ENCODE peak calls at places on chromosomes 13 and 19, in six cellular contexts. T is HCT116, N is uterus, X is omental fat pad, A is sigmoid colon, S is cardiac muscle cell. O is an unnamed sample.

GRCh38 chr19:658059-658839 is 4.8 kb downstream of the RNF126 start:
- DNase-seq in S (no peak), N (no peak), A (no peak), X (no peak), T (no peak), O (no peak)

GRCh38 chr19:47899335-47899734 is 13.2 kb upstream of the SULT2A1 start:
- DNase-seq in T (no peak), N (no peak), A (peak), X (no peak), S (no peak), O (no peak)

GRCh38 chr13:80361883-80362327 is 21.0 kb upstream of the SPRY2 start:
- DNase-seq in T (no peak), A (no peak), S (no peak), X (no peak), N (no peak), O (no peak)

GRCh38 chr19:6417713-6418561 is 6.7 kb downstream of the KHSRP start:
- DNase-seq in A (peak), S (peak), T (no peak), N (peak), X (no peak), O (no peak)

GRCh38 chr19:30566681-30567420 is 194.7 kb downstream of the ZNF536 start:
- DNase-seq in T (no peak), A (no peak), X (no peak), S (no peak), N (no peak), O (no peak)

GRCh38 chr19:17848598-17849292 is 963 bp upstream of the JAK3 start:
- DNase-seq in S (no peak), T (no peak), X (no peak), A (no peak), N (no peak), O (no peak)

GRCh38 chr13:109790951-109791605 is 4.7 kb upstream of the IRS2 start:
- DNase-seq in T (no peak), X (no peak), S (peak), A (no peak), N (no peak), O (no peak)

GRCh38 chr13:85798999-85799646 is at the start of gene SLITRK6:
- DNase-seq in X (no peak), S (peak), A (no peak), N (no peak), T (peak), O (no peak)

GRCh38 chr13:113939129-113939904 is 34.6 kb downstream of the C13orf46 start:
- DNase-seq in T (no peak), S (no peak), X (no peak), N (peak), A (no peak), O (no peak)

GRCh38 chr19:30263719-30264440 is 108.3 kb upstream of the ZNF536 start:
- DNase-seq in A (no peak), N (no peak), X (no peak), T (no peak), S (no peak), O (no peak)

GRCh38 chr13:110644892-110645521 is 29.7 kb downstream of the NAXD start:
- DNase-seq in N (peak), A (peak), S (peak), T (no peak), X (no peak), O (peak)

GRCh38 chr13:53782400-53783030 is 753.9 kb downstream of the OLFM4 start:
- DNase-seq in N (no peak), A (no peak), S (peak), T (no peak), X (no peak), O (no peak)

GRCh38 chr13:65907656-65908441 is 1322.3 kb downstream of the PCDH9 start:
- DNase-seq in T (no peak), N (no peak), A (no peak), S (no peak), X (no peak), O (no peak)

GRCh38 chr13:91539458-91540156 is 141.2 kb downstream of the GPC5 start:
- DNase-seq in S (no peak), X (no peak), N (no peak), T (no peak), A (no peak), O (no peak)

GRCh38 chr13:42574011-42574410 is at the start of gene TNFSF11:
- DNase-seq in A (no peak), T (no peak), N (no peak), S (peak), X (no peak), O (no peak)

GRCh38 chr13:26324867-26325266 is 70.9 kb downstream of the CDK8 start:
- DNase-seq in T (no peak), N (no peak), X (no peak), A (no peak), S (no peak), O (no peak)

GRCh38 chr13:21124853-21125252 is 51.5 kb downstream of the SKA3 start:
- DNase-seq in N (no peak), A (no peak), T (no peak), S (peak), X (no peak), O (peak)

GRCh38 chr19:42546831-42547500 is 18.7 kb upstream of the CEACAM1 start:
- DNase-seq in N (no peak), S (no peak), A (no peak), X (no peak), T (no peak), O (no peak)

GRCh38 chr13:50277906-50278305 is 262.7 kb downstream of the KCNRG start:
- DNase-seq in T (no peak), X (no peak), S (no peak), A (no peak), N (no peak), O (no peak)

GRCh38 chr13:101661839-101662238 is 209.4 kb downstream of the ITGBL1 start:
- DNase-seq in N (no peak), A (no peak), X (no peak), T (no peak), S (no peak), O (no peak)

DNA sequence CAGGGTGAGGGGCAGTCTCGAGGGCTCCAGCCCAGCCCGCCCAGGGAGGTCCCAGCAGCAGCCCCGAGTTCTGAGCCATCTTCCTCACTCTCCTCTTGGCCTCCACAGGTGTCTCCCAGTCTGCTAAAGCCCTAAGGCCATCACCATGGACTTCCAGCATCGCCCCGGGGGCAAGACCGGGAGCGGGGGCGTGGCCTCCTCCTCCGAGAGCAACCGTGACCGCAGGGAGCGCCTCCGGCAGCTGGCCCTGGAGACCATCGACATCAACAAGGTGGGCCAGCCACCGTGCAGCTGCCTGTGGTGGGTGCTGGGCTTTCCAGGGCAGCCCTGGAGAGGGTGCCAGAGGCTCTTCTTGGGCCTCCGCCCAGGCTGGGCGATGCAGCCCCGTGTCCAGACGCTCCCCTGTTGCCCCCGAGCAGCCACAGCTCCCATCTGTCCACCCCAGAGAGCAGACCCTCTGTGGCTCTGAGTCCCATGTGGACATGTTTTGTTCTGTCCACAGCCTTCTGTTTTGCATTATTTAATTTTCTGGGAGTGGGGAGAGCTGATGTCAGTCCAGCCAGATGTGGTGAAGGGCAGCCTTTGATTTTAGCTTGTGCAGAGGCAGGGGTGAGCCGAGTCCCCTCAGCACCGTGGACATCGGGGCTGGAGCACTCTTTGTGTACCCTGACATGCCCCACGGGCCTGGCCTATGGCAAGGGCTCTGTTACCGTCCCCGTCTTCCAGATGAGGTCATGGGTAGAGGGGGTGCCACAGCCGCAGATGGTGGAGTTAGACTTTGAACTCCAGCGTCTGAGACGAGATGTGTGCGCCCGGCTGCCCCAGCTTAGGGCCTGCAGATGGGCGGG is 5.6 kb upstream of the AMH start:
- DNase-seq in A (no peak), T (no peak), X (no peak), S (no peak), N (no peak), O (no peak)
- TF ChIP-seq CTCF in A (no peak), T (no peak), X (no peak), S (no peak), N (no peak), O (no peak)

DNA sequence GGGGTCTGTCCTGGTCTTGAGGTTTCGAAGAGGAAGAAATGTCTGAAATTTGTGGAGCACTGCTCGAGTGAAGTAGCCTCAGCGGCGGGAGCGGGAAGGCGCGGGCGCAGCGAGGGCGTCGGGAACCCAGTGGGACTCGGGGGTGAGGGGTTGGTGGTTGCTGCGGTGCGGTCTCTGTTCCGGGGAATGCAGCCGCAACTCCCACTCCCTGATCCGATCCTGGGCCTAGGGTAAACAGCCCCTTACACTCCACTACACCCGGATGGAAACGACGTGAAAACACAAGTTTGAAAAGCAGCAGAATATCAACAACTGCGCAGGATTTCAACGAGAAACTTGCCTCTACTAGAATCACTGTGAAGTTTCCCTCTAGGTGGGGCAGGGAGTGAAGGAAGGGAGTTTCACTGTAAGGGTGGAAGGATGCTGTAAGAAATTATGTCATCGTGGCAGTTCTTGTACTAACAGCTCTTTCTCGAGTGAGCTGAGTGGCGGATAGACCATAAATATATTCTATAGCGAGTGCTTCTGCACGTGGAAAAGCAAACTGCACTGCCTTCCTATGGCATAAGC is 2.0 kb upstream of the KLF12 start:
- DNase-seq in N (peak), A (peak), X (no peak), S (peak), T (no peak), O (no peak)
- TF ChIP-seq CTCF in N (no peak), A (no peak), X (no peak), S (no peak), T (no peak), O (no peak)

GRCh38 chr13:60370343-60370742 is 26.7 kb upstream of the TDRD3 start:
- DNase-seq in X (no peak), N (no peak), T (no peak), S (no peak), A (no peak), O (no peak)

GRCh38 chr13:60363288-60363687 is 33.7 kb upstream of the TDRD3 start:
- DNase-seq in N (no peak), A (no peak), T (no peak), X (no peak), S (no peak), O (no peak)

GRCh38 chr13:60372141-60372540 is 24.9 kb upstream of the TDRD3 start:
- DNase-seq in N (no peak), A (no peak), T (no peak), X (no peak), S (no peak), O (no peak)

GRCh38 chr13:60369242-60369641 is 27.8 kb upstream of the TDRD3 start:
- DNase-seq in X (no peak), A (no peak), T (no peak), N (no peak), S (peak), O (no peak)
- TF ChIP-seq CTCF in X (no peak), A (peak), T (no peak), N (no peak), S (peak), O (peak)

GRCh38 chr19:40798223-40798996 is 581 bp upstream of the EGLN2 start:
- DNase-seq in X (peak), T (peak), A (peak), S (peak), N (peak), O (peak)
- TF ChIP-seq CTCF in X (no peak), T (peak), A (peak), S (peak), N (peak), O (peak)

DNA sequence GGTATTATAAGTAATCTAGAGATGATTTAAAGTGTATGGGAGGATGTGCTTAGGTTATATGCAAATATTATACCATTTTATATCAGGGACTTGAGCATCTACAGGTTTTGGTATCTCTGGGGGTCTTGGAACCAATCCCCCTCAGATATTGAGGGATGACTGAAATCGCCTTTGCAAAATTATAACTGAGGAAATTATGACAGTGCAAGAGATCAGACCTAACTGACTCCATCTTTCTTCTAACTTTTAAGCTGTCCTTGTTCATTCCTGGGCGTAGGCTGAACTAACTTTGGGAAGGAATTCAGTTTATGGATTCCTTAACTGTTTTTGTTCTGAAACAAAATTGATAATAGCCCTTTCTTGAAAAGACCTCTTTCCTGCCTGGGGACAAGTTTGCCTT is 190.7 kb upstream of the KL start:
- DNase-seq in N (no peak), S (no peak), T (no peak), X (no peak), A (no peak), O (no peak)
- TF ChIP-seq CTCF in N (no peak), S (no peak), T (no peak), X (no peak), A (no peak), O (no peak)

O was measured in mesothelial cell of epicardium.